ENCODE peak calls at places on chromosomes 7 and 10, in seven cellular contexts. F is NCI-H1417; Z is cardiac septum; A is EL; X is spleen; D is GM19239; O is stimulated activated CD8-positive, alpha-beta memory T cell treated with anti-CD3 and anti-CD28 coated beads, Interleukin-4, amount 100 ng/mL, for 4 hours. M is an unnamed sample.

GRCh38 chr7:157984138-157984913 is 603.3 kb downstream of the PTPRN2 start:
- DNase-seq in O (no peak), D (no peak), X (peak), A (no peak), Z (no peak), F (no peak), M (no peak)

GRCh38 chr10:127149613-127150081 is 46.7 kb downstream of the INSYN2A start:
- DNase-seq in A (peak), D (no peak), X (no peak), O (no peak), Z (no peak), F (no peak), M (no peak)

GRCh38 chr10:125762692-125763648 is 12.7 kb downstream of the MMP21 start:
- DNase-seq in X (no peak), A (no peak), Z (no peak), D (no peak), F (no peak), O (no peak), M (no peak)

GRCh38 chr10:20767028-20767427 is 130.1 kb downstream of the NEBL start:
- DNase-seq in D (no peak), Z (no peak), F (no peak), X (no peak), O (no peak), A (no peak), M (no peak)

GRCh38 chr7:112908106-112908505 is 117.9 kb upstream of the TMEM168 start:
- DNase-seq in X (no peak), D (no peak), A (no peak), Z (no peak), F (no peak), O (no peak), M (no peak)

GRCh38 chr10:128001886-128002285 is 95.0 kb downstream of the PTPRE start:
- DNase-seq in O (no peak), Z (peak), A (no peak), D (no peak), X (no peak), F (no peak), M (no peak)

GRCh38 chr10:122765412-122765811 is 65.8 kb upstream of the C10orf120 start:
- DNase-seq in X (no peak), Z (no peak), O (no peak), F (no peak), D (no peak), A (no peak), M (no peak)

GRCh38 chr7:157138424-157139141 is at the start of gene UBE3C:
- DNase-seq in F (peak), Z (peak), X (peak), O (peak), A (peak), D (peak), M (peak)

GRCh38 chr10:51590802-51591201 is 108.6 kb downstream of the CSTF2T start:
- DNase-seq in Z (no peak), F (no peak), O (no peak), X (no peak), A (no peak), D (no peak), M (no peak)

GRCh38 chr10:133326745-133327650 is 9.7 kb downstream of the CALY start:
- DNase-seq in F (no peak), O (no peak), D (no peak), Z (no peak), X (no peak), A (no peak), M (no peak)

GRCh38 chr7:87199241-87199640 is 20.3 kb downstream of the TMEM243 start:
- DNase-seq in O (no peak), X (no peak), A (no peak), F (no peak), Z (no peak), D (no peak), M (no peak)

GRCh38 chr7:26346611-26347200 is 55.0 kb downstream of the SNX10 start:
- DNase-seq in D (no peak), A (peak), F (peak), O (no peak), Z (no peak), X (no peak), M (no peak)

GRCh38 chr7:93018666-93019065 is 99.1 kb downstream of the SAMD9 start:
- DNase-seq in O (no peak), D (no peak), A (no peak), F (no peak), X (no peak), Z (no peak), M (no peak)

GRCh38 chr10:14040787-14041631 is 289.7 kb downstream of the FRMD4A start:
- DNase-seq in Z (no peak), A (peak), O (no peak), F (no peak), D (no peak), X (no peak), M (no peak)

GRCh38 chr10:116088985-116089384 is 184.0 kb downstream of the GFRA1 start:
- DNase-seq in X (no peak), A (no peak), D (no peak), Z (no peak), O (no peak), F (no peak), M (no peak)

GRCh38 chr7:135501402-135501801 is 8.5 kb downstream of the CNOT4 start:
- DNase-seq in O (no peak), Z (no peak), D (no peak), F (no peak), A (peak), X (no peak), M (no peak)

GRCh38 chr10:69512901-69513300 is 60.3 kb downstream of the NEUROG3 start:
- DNase-seq in D (no peak), A (no peak), O (no peak), Z (no peak), X (no peak), F (no peak), M (no peak)

GRCh38 chr7:105136221-105136620 is 122.2 kb downstream of the KMT2E start:
- DNase-seq in O (no peak), D (no peak), X (no peak), A (peak), F (no peak), Z (no peak), M (no peak)

GRCh38 chr10:73576178-73576889 is 14.8 kb downstream of the USP54 start:
- DNase-seq in X (no peak), A (peak), Z (no peak), O (no peak), F (no peak), D (no peak), M (no peak)

GRCh38 chr7:85595639-85596268 is 408.9 kb upstream of the SEMA3D start:
- DNase-seq in A (peak), F (no peak), O (no peak), Z (no peak), D (no peak), X (no peak), M (no peak)

GRCh38 chr10:3972460-3973366 is 187.7 kb upstream of the KLF6 start:
- DNase-seq in D (no peak), O (no peak), X (no peak), F (no peak), Z (no peak), A (no peak), M (no peak)

GRCh38 chr7:111806232-111806631 is 243.9 kb upstream of the IMMP2L start:
- DNase-seq in D (no peak), Z (no peak), O (no peak), A (no peak), F (no peak), X (no peak), M (no peak)